ENCODE peak calls at places on chromosome 9, in six cellular contexts. P is foreskin fibroblast, W is cardiac fibroblast, A is uterus, N is DND-41, Z is colonic mucosa. I is an unnamed sample.

GRCh38 chr9:84296146-84296843 is 44.3 kb downstream of the SLC28A3 start:
- DNase-seq in A (no peak), Z (no peak), P (peak), W (peak), N (no peak), I (peak)

GRCh38 chr9:4375424-4376195 is 75.7 kb upstream of the GLIS3 start:
- DNase-seq in P (peak), Z (no peak), A (no peak), W (peak), N (no peak), I (peak)

GRCh38 chr9:124137009-124137943 is 120.5 kb upstream of the NEK6 start:
- DNase-seq in P (no peak), N (no peak), W (peak), Z (no peak), A (no peak), I (peak)

GRCh38 chr9:121453232-121453892 is 46.3 kb downstream of the GGTA1 start:
- DNase-seq in Z (no peak), N (no peak), A (no peak), P (no peak), W (peak), I (no peak)

GRCh38 chr9:29701971-29702370 is 2128.7 kb upstream of the C9orf72 start:
- DNase-seq in Z (no peak), A (no peak), P (no peak), W (no peak), N (no peak), I (no peak)

GRCh38 chr9:128986671-128987070 is 39.2 kb downstream of the NUP188 start:
- DNase-seq in Z (no peak), A (no peak), N (no peak), P (no peak), W (no peak), I (no peak)

GRCh38 chr9:105330201-105330600 is 85.8 kb downstream of the SLC44A1 start:
- DNase-seq in A (no peak), Z (no peak), P (no peak), N (no peak), W (peak), I (no peak)

GRCh38 chr9:93154293-93154903 is 20.3 kb upstream of the NINJ1 start:
- DNase-seq in W (peak), N (peak), P (no peak), Z (peak), A (no peak), I (no peak)

DNA sequence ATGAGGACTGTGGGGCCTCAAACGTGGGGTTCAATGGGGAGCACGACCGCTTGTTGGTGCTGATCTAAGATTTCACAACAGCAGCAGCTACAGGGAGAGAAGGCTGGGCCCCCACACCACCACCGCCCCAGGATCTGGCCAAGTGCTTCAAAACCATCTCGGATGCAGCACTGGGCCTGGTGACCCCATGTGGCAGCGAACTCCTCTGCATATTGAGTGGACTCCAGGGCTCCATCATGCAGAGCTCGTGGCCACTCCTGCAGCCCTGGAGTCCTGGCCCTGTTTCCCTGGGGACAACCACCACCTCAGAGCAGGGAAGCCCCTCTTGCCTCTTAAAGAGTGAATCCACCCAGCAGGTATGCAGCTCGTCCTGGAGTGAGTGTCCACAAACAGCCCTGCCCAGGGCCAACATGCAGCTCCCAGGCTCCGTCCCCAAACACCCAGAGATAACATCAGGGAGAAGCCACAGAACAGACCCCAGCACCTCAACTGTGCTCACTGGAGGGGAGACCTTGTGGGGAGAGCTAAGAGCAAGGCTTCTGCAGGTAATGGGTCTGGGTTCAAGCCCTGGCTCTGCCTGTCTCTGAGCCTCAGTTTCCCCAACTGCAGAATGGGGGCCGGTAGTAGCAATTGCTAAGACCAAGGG is 103.1 kb upstream of the SARDH start:
- DNase-seq in A (no peak), W (no peak), P (no peak), N (no peak), Z (no peak), I (no peak)
- H3K4me3 ChIP-seq in A (no peak), W (no peak), P (no peak), N (no peak), Z (no peak), I (no peak)

DNA sequence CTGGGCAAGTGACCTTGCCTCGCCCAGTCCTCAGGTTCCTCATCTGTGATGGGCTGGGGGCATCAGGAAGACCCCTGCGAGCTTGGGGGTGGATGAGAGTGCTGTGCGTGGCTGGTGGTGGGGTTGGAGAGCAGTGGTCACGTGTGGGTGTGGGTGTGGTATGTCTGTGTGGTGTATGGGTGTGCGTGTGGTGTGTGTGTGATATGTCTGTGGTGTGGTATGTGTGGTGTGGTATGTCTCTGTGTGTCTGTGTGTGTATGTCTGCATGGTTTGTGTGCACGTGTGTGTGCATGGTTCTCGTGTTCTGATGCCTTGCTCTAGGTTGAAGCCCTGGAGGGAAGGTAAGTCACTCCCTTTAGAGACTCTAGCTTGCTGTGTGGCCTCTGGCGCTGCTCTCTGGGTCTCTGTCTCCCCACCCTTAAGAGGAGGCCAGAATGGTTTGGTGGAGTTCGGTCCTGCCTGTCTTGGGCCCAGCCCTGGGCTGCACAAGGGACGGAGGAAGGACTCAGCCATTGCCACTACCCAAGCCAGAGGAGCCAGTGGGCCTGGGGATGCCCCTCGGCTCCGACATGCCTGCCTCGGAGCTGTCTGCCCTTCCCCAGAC is 87.0 kb downstream of the RXRA start:
- DNase-seq in Z (no peak), P (no peak), A (no peak), W (no peak), N (no peak), I (no peak)
- TF ChIP-seq CTCF in Z (no peak), P (no peak), A (no peak), W (no peak), N (no peak), I (no peak)

GRCh38 chr9:68513385-68513784 is 27.3 kb downstream of the TMEM252 start:
- DNase-seq in N (no peak), W (no peak), P (no peak), Z (no peak), A (no peak), I (no peak)

GRCh38 chr9:68513981-68514380 is 26.7 kb downstream of the TMEM252 start:
- DNase-seq in W (no peak), A (no peak), N (no peak), P (no peak), Z (no peak), I (no peak)

GRCh38 chr9:68509689-68510088 is 31.0 kb downstream of the TMEM252 start:
- DNase-seq in A (no peak), N (no peak), P (no peak), W (no peak), Z (no peak), I (no peak)

DNA sequence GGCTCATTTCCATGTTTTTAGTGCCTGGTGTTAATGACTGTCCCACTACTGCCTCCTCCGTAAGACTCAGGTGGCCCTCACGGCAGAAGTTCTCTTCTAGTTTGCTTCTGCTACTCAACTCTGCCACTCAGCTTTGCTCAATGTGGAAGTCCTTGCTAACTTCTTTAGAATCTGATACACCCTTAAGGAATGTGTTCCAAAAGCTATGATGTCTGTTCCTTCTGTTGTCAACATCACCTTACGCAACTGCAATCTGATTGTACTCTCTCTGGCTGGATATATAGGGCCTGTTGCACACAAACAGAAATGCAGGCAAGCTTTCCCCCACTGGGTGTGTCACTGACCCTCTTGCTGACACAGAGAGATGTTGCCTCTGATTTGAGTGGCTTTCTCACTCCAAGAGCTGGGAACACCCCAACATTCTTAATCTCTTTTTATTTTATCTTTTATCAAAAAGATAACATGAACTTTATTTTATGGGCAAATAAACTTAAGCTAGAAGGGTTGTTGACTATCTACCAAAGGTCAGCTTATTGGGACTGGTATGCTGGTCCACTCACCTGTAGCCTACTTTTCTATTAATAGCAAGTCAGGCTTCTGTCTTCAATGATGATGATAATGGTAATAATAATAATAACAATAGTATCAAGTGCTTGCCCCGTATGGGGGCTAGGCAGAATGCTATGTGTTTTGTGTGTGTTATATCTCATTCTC is 25.2 kb downstream of the TMEM252 start:
- DNase-seq in Z (no peak), P (peak), N (no peak), A (peak), W (peak), I (no peak)
- H3K4me3 ChIP-seq in Z (no peak), P (no peak), N (no peak), A (no peak), W (no peak), I (no peak)

GRCh38 chr9:130342714-130343085 is 77.1 kb downstream of the HMCN2 start:
- DNase-seq in P (no peak), W (no peak), A (no peak), N (no peak), Z (no peak), I (no peak)

GRCh38 chr9:130341839-130342713 is 76.5 kb downstream of the HMCN2 start:
- DNase-seq in W (no peak), Z (no peak), N (no peak), P (no peak), A (no peak), I (no peak)

GRCh38 chr9:130339306-130339705 is 73.7 kb downstream of the HMCN2 start:
- DNase-seq in A (no peak), N (no peak), W (no peak), P (no peak), Z (no peak), I (no peak)

GRCh38 chr9:130343445-130343918 is 77.9 kb downstream of the HMCN2 start:
- DNase-seq in N (peak), P (no peak), W (no peak), Z (no peak), A (no peak), I (no peak)

DNA sequence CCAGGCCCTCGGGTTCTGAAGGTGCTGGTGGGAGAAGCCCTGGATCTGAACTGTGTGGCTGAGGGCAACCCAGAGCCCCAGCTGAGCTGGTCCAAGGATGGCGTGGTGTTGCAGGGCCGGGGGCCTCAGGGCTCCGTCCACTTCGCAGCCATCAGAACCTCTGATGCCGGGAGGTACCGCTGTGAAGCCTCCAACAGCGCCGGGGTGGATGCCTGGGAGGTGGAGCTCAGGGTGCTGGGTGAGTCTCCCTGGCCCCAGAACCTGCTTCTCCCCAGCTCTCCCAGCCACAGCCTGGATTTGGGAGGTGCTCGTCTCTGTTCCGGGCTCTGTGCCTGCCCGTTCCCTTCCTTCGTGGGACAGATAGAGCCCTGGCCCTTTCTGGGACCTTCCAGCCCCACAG is 75.6 kb downstream of the HMCN2 start:
- DNase-seq in N (no peak), P (no peak), A (no peak), W (no peak), Z (no peak), I (no peak)
- TF ChIP-seq CTCF in N (no peak), P (no peak), A (no peak), W (no peak), Z (no peak), I (no peak)

GRCh38 chr9:35108946-35109575 is 6.1 kb upstream of the STOML2 start:
- DNase-seq in N (no peak), W (no peak), Z (no peak), A (no peak), P (no peak), I (no peak)
- H3K4me3 ChIP-seq in N (no peak), W (no peak), Z (no peak), A (no peak), P (no peak), I (no peak)

GRCh38 chr9:15513335-15513734 is 2.6 kb upstream of the PSIP1 start:
- DNase-seq in N (no peak), Z (no peak), A (no peak), P (no peak), W (peak), I (peak)
- TF ChIP-seq CTCF in N (peak), Z (no peak), A (no peak), P (no peak), W (no peak), I (peak)

GRCh38 chr9:135087489-135087791 is at the start of gene OLFM1:
- DNase-seq in N (no peak), Z (peak), P (peak), W (peak), A (peak), I (peak)
- H3K4me3 ChIP-seq in N (no peak), Z (peak), P (peak), W (no peak), A (peak), I (no peak)